ENCODE peak calls at places on chromosomes 2 and 18, in eight cellular contexts. N is MM.1S, S is heart right ventricle, V is GM12864, Y is AG09319, E is type B pancreatic cell, H is endodermal cell, I is upper lobe of left lung. X is an unnamed sample.

GRCh38 chr2:110099036-110099420 is 16.6 kb downstream of the MALL start:
- DNase-seq in N (no peak), S (peak; percentile 28), V (no peak), Y (no peak), E (no peak), H (peak; percentile 32), I (peak; percentile 35), X (no peak)

GRCh38 chr2:102251042-102251848 is 60.1 kb upstream of the IL1RL1 start:
- DNase-seq in N (peak; percentile 35), S (no peak), V (no peak), Y (no peak), E (no peak), H (peak; percentile 88), I (peak; percentile 81), X (peak; percentile 81)

GRCh38 chr18:47531759-47532158 is 280.3 kb upstream of the SKOR2 start:
- DNase-seq in N (no peak), S (no peak), V (no peak), Y (no peak), E (no peak), H (peak; percentile 62), I (no peak), X (peak; percentile 35)

GRCh38 chr2:227462972-227463931 is 8.7 kb upstream of the AGFG1 start:
- DNase-seq in N (no peak), S (no peak), V (no peak), Y (no peak), E (no peak), H (no peak), I (no peak), X (peak; percentile 59)

GRCh38 chr2:150417278-150417677 is 70.2 kb downstream of the RND3 start:
- DNase-seq in N (no peak), S (no peak), V (no peak), Y (no peak), E (no peak), H (no peak), I (no peak), X (no peak)

GRCh38 chr2:76268928-76269327 is 558.2 kb upstream of the GCFC2 start:
- DNase-seq in N (no peak), S (peak; percentile 9), V (no peak), Y (no peak), E (no peak), H (no peak), I (no peak), X (no peak)

GRCh38 chr2:134391751-134392160 is 137.9 kb downstream of the MGAT5 start:
- DNase-seq in N (peak; percentile 84), S (no peak), V (peak; percentile 24), Y (no peak), E (no peak), H (no peak), I (no peak), X (peak; percentile 54)

GRCh38 chr2:36425771-36426340 is 70.3 kb downstream of the CRIM1 start:
- DNase-seq in N (no peak), S (no peak), V (no peak), Y (no peak), E (no peak), H (no peak), I (no peak), X (no peak)

GRCh38 chr2:8018956-8019355 is 662.9 kb upstream of the ID2 start:
- DNase-seq in N (no peak), S (no peak), V (no peak), Y (no peak), E (no peak), H (no peak), I (no peak), X (no peak)

GRCh38 chr2:169523681-169524080 is 14.2 kb downstream of the KLHL41 start:
- DNase-seq in N (no peak), S (no peak), V (no peak), Y (no peak), E (no peak), H (no peak), I (no peak), X (no peak)

GRCh38 chr2:72138921-72139381 is 8.7 kb downstream of the CYP26B1 start:
- DNase-seq in N (no peak), S (no peak), V (no peak), Y (no peak), E (no peak), H (no peak), I (peak; percentile 18), X (no peak)

GRCh38 chr2:42216712-42217111 is 47.6 kb downstream of the EML4 start:
- DNase-seq in N (no peak), S (no peak), V (no peak), Y (peak; percentile 57), E (no peak), H (no peak), I (no peak), X (no peak)

GRCh38 chr2:134446431-134447091 is 192.7 kb downstream of the MGAT5 start:
- DNase-seq in N (no peak), S (no peak), V (no peak), Y (no peak), E (no peak), H (no peak), I (no peak), X (no peak)

GRCh38 chr2:64326578-64327050 is 127.3 kb upstream of the LGALSL start:
- DNase-seq in N (no peak), S (no peak), V (no peak), Y (no peak), E (no peak), H (no peak), I (no peak), X (no peak)

GRCh38 chr2:221529943-221530652 is 42.0 kb downstream of the EPHA4 start:
- DNase-seq in N (no peak), S (no peak), V (no peak), Y (peak; percentile 34), E (no peak), H (no peak), I (no peak), X (no peak)

GRCh38 chr18:57210711-57211411 is 64.0 kb downstream of the BOD1L2 start:
- DNase-seq in N (peak; percentile 11), S (no peak), V (no peak), Y (no peak), E (no peak), H (no peak), I (no peak), X (no peak)
- TF ChIP-seq CTCF in N (no peak), S (no peak), V (no peak), Y (no peak), E (no peak), H (no peak), I (no peak), X (no peak)

DNA sequence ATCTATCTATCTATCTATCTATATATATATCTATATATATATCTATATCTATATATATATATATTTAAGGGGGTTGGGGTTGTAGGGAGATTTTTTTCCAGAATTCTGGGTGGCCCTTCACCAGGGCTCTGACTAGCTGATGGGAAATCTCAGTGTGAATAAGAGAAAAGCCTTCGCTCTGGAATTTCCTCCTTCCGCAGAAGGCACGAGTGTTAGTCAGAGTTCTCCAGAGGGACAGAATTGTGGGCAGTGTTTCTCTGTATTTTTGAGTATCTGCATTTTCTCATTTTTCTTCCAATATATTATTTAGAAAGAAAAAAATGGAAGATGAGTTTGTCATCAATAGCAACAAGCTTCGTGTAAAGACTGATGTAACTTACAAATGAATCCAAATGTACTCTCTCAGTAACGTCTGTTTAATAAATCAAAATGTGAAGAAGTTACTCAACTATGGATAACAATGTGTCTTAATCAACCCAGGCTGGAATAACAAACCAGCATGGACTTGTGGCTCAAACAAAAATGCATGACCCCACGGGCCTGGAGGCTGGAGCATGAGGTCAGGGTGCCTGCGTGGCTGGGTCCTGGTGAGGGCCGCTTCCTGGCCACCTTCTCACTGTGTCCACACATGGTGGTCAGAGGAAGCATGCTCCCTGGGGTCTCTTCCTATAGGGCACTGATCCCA is 10.6 kb upstream of the SNTG2 start:
- DNase-seq in N (no peak), S (no peak), V (no peak), Y (peak; percentile 47), E (no peak), H (no peak), I (no peak), X (no peak)
- TF ChIP-seq CTCF in N (no peak), S (no peak), V (no peak), Y (no peak), E (no peak), H (no peak), I (no peak), X (no peak)

GRCh38 chr2:53886406-53887280 is 26.9 kb upstream of the GPR75 start:
- DNase-seq in N (no peak), S (no peak), V (no peak), Y (no peak), E (no peak), H (no peak), I (no peak), X (no peak)
- TF ChIP-seq CTCF in N (no peak), S (no peak), V (no peak), Y (no peak), E (no peak), H (no peak), I (no peak), X (no peak)

DNA sequence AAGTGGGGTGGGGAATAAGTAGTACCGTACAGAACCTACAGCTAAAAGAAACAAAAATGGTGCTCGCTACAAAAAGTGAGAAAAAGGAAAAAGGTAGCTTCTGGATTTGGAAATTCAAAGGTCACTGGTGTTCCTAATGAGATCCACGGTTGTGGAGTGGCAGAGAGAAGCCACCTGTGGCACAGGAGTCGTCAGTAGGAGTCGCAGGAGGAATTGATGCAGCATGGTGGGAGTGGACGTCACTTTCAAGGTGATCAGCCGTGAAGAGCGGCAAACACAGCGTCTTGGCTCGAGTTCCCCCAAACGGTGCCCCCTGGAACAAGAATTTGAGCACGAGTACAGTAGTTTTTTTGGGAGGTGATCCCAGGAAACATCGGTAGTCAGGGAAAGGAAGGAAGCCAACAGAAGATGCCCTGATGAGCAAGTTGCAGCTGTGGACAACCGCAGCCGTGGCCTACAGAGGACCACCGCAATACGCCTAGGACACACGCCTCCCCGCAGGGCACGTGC is 1.4 kb upstream of the TTL start:
- DNase-seq in N (peak; percentile 12), S (no peak), V (no peak), Y (no peak), E (no peak), H (no peak), I (no peak), X (peak; percentile 60)
- TF ChIP-seq CTCF in N (no peak), S (no peak), V (peak; percentile 37), Y (no peak), E (no peak), H (no peak), I (no peak), X (no peak)

DNA sequence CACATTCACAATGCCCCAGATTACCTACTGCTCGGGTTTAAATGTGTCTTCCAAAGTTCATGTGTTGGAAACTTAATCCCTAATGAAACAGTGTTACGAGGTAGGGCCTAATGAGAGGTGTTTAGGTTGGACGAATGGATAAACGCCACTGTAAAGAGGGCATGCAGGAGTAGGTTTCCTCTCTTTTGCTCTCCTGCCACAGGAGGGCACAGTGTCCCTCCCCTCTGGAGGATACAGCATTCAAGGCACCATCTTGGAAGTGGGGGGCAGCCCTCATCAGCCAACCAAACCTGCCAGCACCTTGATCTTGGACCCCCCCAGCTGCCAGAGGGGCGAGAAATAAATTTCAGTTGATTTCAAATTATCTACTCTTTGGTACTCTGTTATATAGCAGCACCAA is 103.5 kb downstream of the TSHZ1 start:
- DNase-seq in N (no peak), S (no peak), V (no peak), Y (no peak), E (no peak), H (no peak), I (no peak), X (no peak)
- TF ChIP-seq CTCF in N (no peak), S (no peak), V (no peak), Y (no peak), E (no peak), H (peak; percentile 45), I (no peak), X (peak; percentile 2)